ENCODE peak calls at places on chromosomes 11 and 22, in seven cellular contexts. H is IMR-90, F is mesendoderm, W is H1, D is neuronal stem cell, E is mesenchymal stem cell, Y is H9. B is an unnamed sample.

GRCh38 chr22:27419473-27419872 is 382.1 kb downstream of the MN1 start:
- DNase-seq in W (no peak), D (no peak), E (no peak), F (no peak), Y (no peak), H (peak; percentile 21), B (no peak)

GRCh38 chr11:118641463-118642019 is 34.1 kb downstream of the PHLDB1 start:
- DNase-seq in W (no peak), Y (no peak), D (no peak), F (no peak), E (no peak), H (no peak), B (no peak)

GRCh38 chr22:17120281-17120680 is 879 bp downstream of the TMEM121B start:
- DNase-seq in Y (peak; percentile 93), D (peak; percentile 77), E (peak; percentile 42), F (peak; percentile 90), W (peak; percentile 46), H (peak; percentile 30), B (peak; percentile 61)

GRCh38 chr22:50441428-50441993 is 33.3 kb downstream of the SBF1 start:
- DNase-seq in D (no peak), E (no peak), F (no peak), Y (no peak), H (no peak), W (no peak), B (no peak)

GRCh38 chr11:69436041-69436982 is 45.2 kb upstream of the LINC01488 start:
- DNase-seq in E (no peak), H (no peak), D (no peak), Y (no peak), W (no peak), F (no peak), B (no peak)

GRCh38 chr22:49971232-49972162 is 10.9 kb downstream of the PIM3 start:
- DNase-seq in Y (peak; percentile 47), H (no peak), E (no peak), W (no peak), F (no peak), D (no peak), B (peak; percentile 29)

GRCh38 chr11:20599424-20600346 is at the start of gene SLC6A5:
- DNase-seq in F (peak; percentile 92), W (peak; percentile 49), E (peak; percentile 19), H (peak; percentile 19), Y (peak; percentile 90), D (peak; percentile 85), B (peak; percentile 30)

GRCh38 chr22:39208013-39208680 is 36.6 kb downstream of the PDGFB start:
- DNase-seq in E (no peak), H (no peak), D (no peak), Y (peak; percentile 27), F (no peak), W (no peak), B (no peak)

GRCh38 chr11:74397531-74398243 is 546 bp downstream of the PGM2L1 start:
- DNase-seq in F (peak; percentile 91), H (peak; percentile 30), Y (peak; percentile 45), E (peak; percentile 40), D (peak; percentile 27), W (no peak), B (peak; percentile 48)

GRCh38 chr22:27993774-27994350 is 74.8 kb upstream of the PITPNB start:
- DNase-seq in H (no peak), Y (no peak), E (no peak), F (no peak), W (no peak), D (no peak), B (no peak)

GRCh38 chr11:22304337-22304961 is 33.7 kb upstream of the SLC17A6 start:
- DNase-seq in Y (no peak), D (no peak), W (no peak), F (peak; percentile 33), E (peak; percentile 17), H (peak; percentile 23), B (peak; percentile 1)

GRCh38 chr22:28505416-28506156 is 174.1 kb downstream of the TTC28 start:
- DNase-seq in D (no peak), E (no peak), H (no peak), F (no peak), Y (peak; percentile 27), W (no peak), B (no peak)

GRCh38 chr11:77665240-77665965 is 27.8 kb upstream of the CLNS1A start:
- DNase-seq in Y (no peak), D (no peak), F (no peak), E (no peak), W (no peak), H (no peak), B (no peak)

GRCh38 chr11:104372111-104372510 is 208.2 kb upstream of the PDGFD start:
- DNase-seq in W (no peak), F (no peak), E (no peak), H (no peak), D (no peak), Y (no peak), B (no peak)

GRCh38 chr22:50702821-50703725 is 30.4 kb downstream of the SHANK3 start:
- DNase-seq in D (no peak), F (no peak), E (no peak), H (no peak), Y (no peak), W (no peak), B (no peak)

GRCh38 chr22:39130152-39130704 is 22.3 kb downstream of the CBX7 start:
- DNase-seq in H (no peak), W (no peak), Y (peak; percentile 18), F (no peak), E (no peak), D (no peak), B (no peak)

GRCh38 chr11:111796696-111797095 is 30.5 kb upstream of the PPP2R1B start:
- DNase-seq in Y (no peak), H (no peak), D (no peak), F (no peak), W (no peak), E (no peak), B (peak; percentile 72)

GRCh38 chr22:38115423-38116205 is 5.1 kb upstream of the BAIAP2L2 start:
- DNase-seq in D (no peak), E (no peak), W (no peak), F (no peak), H (no peak), Y (no peak), B (no peak)

GRCh38 chr22:38118182-38118581 is 7.7 kb upstream of the BAIAP2L2 start:
- DNase-seq in Y (no peak), E (no peak), W (no peak), F (no peak), D (no peak), H (no peak), B (no peak)

GRCh38 chr22:38112361-38112760 is 1.9 kb upstream of the BAIAP2L2 start:
- DNase-seq in D (no peak), E (no peak), F (no peak), W (no peak), Y (no peak), H (no peak), B (no peak)

GRCh38 chr22:38111941-38112355 is 1.5 kb upstream of the BAIAP2L2 start:
- DNase-seq in Y (no peak), E (no peak), F (no peak), D (no peak), H (no peak), W (no peak), B (no peak)

GRCh38 chr22:38114484-38115398 is 4.3 kb upstream of the BAIAP2L2 start:
- DNase-seq in W (no peak), F (peak; percentile 82), H (peak; percentile 78), Y (peak; percentile 91), D (peak; percentile 71), E (peak; percentile 87), B (peak; percentile 93)
- H3K23ac ChIP-seq in W (no peak overlapping the region), F (no peak overlapping the region), H (no peak overlapping the region), Y (no peak overlapping the region), D (peak overlapping the region; percentile 93), E (no peak overlapping the region), B (no peak overlapping the region)

GRCh38 chr11:27913650-27914049 is 194.3 kb downstream of the KIF18A start:
- DNase-seq in E (peak; percentile 70), D (no peak), Y (no peak), W (no peak), F (peak; percentile 19), H (peak; percentile 85), B (no peak)

GRCh38 chr11:27916541-27917100 is 191.3 kb downstream of the KIF18A start:
- DNase-seq in W (no peak), D (no peak), E (no peak), H (peak; percentile 23), Y (no peak), F (no peak), B (no peak)

GRCh38 chr11:27910186-27910941 is 197.6 kb downstream of the KIF18A start:
- DNase-seq in W (no peak), F (peak; percentile 78), Y (no peak), E (peak; percentile 84), D (no peak), H (peak; percentile 84), B (peak; percentile 14)

GRCh38 chr11:27912916-27913315 is 195.0 kb downstream of the KIF18A start:
- DNase-seq in H (peak; percentile 36), F (no peak), Y (no peak), D (no peak), W (no peak), E (peak; percentile 62), B (no peak)

GRCh38 chr11:27914080-27914479 is 193.9 kb downstream of the KIF18A start:
- DNase-seq in H (peak; percentile 67), D (no peak), W (no peak), Y (no peak), F (no peak), E (no peak), B (no peak)
- H2BK5ac ChIP-seq in H (peak overlapping the region; percentile 61), D (no peak overlapping the region), W (no peak overlapping the region), Y (no peak overlapping the region), F (no peak overlapping the region), E (no peak overlapping the region), B (no peak overlapping the region)

GRCh38 chr22:48376428-48376827 is 1451.2 kb downstream of the BRD1 start:
- DNase-seq in F (no peak), Y (no peak), H (no peak), W (no peak), E (no peak), D (no peak), B (no peak)
- H3K23ac ChIP-seq in F (no peak overlapping the region), Y (no peak overlapping the region), H (no peak overlapping the region), W (no peak overlapping the region), E (no peak overlapping the region), D (no peak overlapping the region), B (no peak overlapping the region)

DNA sequence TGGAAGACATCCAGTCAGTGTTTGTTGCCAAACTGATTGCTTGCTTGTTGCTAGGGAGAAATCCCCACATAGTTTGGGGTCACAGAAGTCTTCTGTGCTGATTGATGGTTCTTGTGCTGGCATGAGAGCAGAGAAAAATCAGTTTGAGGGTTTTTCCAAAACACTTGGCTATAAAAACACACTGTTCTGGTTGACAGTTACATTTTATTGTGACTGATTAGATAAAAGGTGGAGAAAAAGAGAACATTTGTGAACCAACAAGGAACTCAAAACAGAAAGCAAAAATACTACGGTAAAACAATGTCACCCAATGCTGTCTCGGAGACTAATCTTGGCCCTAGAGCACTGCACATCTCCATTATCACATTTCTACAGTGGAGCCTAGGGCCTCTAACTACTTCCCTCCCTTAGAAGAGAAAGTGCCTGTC is 14.4 kb upstream of the EIF4G2 start:
- DNase-seq in W (no peak), E (no peak), Y (no peak), D (no peak), F (no peak), H (no peak), B (no peak)
- H2BK5ac ChIP-seq in W (no peak overlapping the region), E (no peak overlapping the region), Y (no peak overlapping the region), D (no peak overlapping the region), F (no peak overlapping the region), H (no peak overlapping the region), B (peak overlapping the region; percentile 87)

DNA sequence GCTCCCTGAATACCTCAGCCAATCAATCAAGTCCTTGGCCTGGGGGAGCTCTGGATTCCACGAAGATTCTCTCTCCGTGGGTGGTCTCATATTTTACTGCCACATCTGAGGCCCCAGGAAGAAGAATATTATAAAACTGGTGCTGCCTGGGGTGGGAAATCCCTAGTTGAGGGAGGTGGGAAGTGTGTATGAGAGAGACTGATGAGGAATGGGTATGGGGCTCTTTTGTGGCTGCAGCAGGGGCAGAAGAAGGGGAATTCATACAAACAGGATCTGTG is 71.5 kb downstream of the SYN3 start:
- DNase-seq in W (no peak), F (no peak), D (no peak), H (no peak), Y (no peak), E (no peak), B (peak; percentile 30)
- H3K23ac ChIP-seq in W (no peak overlapping the region), F (no peak overlapping the region), D (no peak overlapping the region), H (no peak overlapping the region), Y (no peak overlapping the region), E (no peak overlapping the region), B (no peak overlapping the region)

B was measured in trophoblast cell.